ENCODE peak calls at places on chromosome 20, in seven cellular contexts. Q is NCI-H524; F is psoas muscle; H is CD4-positive, alpha-beta T cell; K is activated T-cell treated with anti-CD3 and anti-CD28 coated beads, Interleukin-2, amount 50 U/mL, for 24 hours; W is HFFc6; Y is memory B cell. G is an unnamed sample.

GRCh38 chr20:63915471-63915870 is 20.5 kb downstream of the DNAJC5 start:
- DNase-seq in Q (no peak), F (no peak), H (no peak), K (no peak), W (no peak), Y (no peak), G (no peak)

GRCh38 chr20:19658137-19658536 is 99.9 kb upstream of the RIN2 start:
- DNase-seq in Q (no peak), F (peak), H (no peak), K (no peak), W (no peak), Y (peak), G (peak)

GRCh38 chr20:63222541-63222940 is 6.6 kb upstream of the YTHDF1 start:
- DNase-seq in Q (no peak), F (no peak), H (no peak), K (no peak), W (no peak), Y (no peak), G (no peak)

GRCh38 chr20:50191566-50192363 is 1.1 kb downstream of the CEBPB start:
- DNase-seq in Q (peak), F (peak), H (peak), K (peak), W (peak), Y (peak), G (peak)

GRCh38 chr20:25233016-25233772 is 14.7 kb upstream of the PYGB start:
- DNase-seq in Q (no peak), F (no peak), H (no peak), K (no peak), W (peak), Y (no peak), G (no peak)

GRCh38 chr20:59004493-59004762 is 2.6 kb downstream of the CTSZ start:
- DNase-seq in Q (no peak), F (peak), H (peak), K (peak), W (no peak), Y (no peak), G (no peak)

GRCh38 chr20:63651942-63652191 is 1.4 kb downstream of the STMN3 start:
- DNase-seq in Q (no peak), F (no peak), H (peak), K (no peak), W (no peak), Y (no peak), G (no peak)

GRCh38 chr20:3165473-3166337 is 6.0 kb upstream of the FASTKD5 start:
- DNase-seq in Q (peak), F (peak), H (no peak), K (no peak), W (no peak), Y (no peak), G (no peak)

GRCh38 chr20:24912397-24913075 is 36.5 kb upstream of the CST7 start:
- DNase-seq in Q (no peak), F (no peak), H (no peak), K (no peak), W (no peak), Y (no peak), G (no peak)

GRCh38 chr20:672975-673604 is 2.5 kb downstream of the SCRT2 start:
- DNase-seq in Q (no peak), F (no peak), H (no peak), K (no peak), W (no peak), Y (no peak), G (no peak)

GRCh38 chr20:38692436-38693411 is 31.6 kb upstream of the SLC32A1 start:
- DNase-seq in Q (no peak), F (no peak), H (peak), K (peak), W (peak), Y (peak), G (peak)

GRCh38 chr20:1761116-1761515 is 103.5 kb upstream of the SIRPG start:
- DNase-seq in Q (no peak), F (no peak), H (no peak), K (no peak), W (peak), Y (no peak), G (peak)

GRCh38 chr20:11429889-11430580 is 487.7 kb upstream of the BTBD3 start:
- DNase-seq in Q (no peak), F (no peak), H (no peak), K (no peak), W (no peak), Y (no peak), G (no peak)

GRCh38 chr20:20203784-20204183 is 151.5 kb downstream of the CFAP61 start:
- DNase-seq in Q (no peak), F (no peak), H (no peak), K (no peak), W (no peak), Y (no peak), G (no peak)

GRCh38 chr20:51037499-51038110 is 14.7 kb upstream of the KCNG1 start:
- DNase-seq in Q (no peak), F (no peak), H (no peak), K (no peak), W (no peak), Y (no peak), G (no peak)